ENCODE peak calls at places on chromosomes 1 and 21, in five cellular contexts. R is activated naive CD4-positive, alpha-beta T cell treated with anti-CD3 and anti-CD28 coated beads, Interleukin-2, amount 10 ng/mL, durations not matched to agents 7 days and 5 days; P is stimulated activated CD4-positive, alpha-beta T cell treated with anti-CD3 and anti-CD28 coated beads, Interleukin-15, amount 100 ng/mL, for 48 hours; G is stimulated activated CD8-positive, alpha-beta memory T cell treated with anti-CD3 and anti-CD28 coated beads, Interleukin-4, amount 100 ng/mL, for 4 hours; S is stimulated activated effector memory CD8-positive, alpha-beta T cell treated with anti-CD3 and anti-CD28 coated beads, Interleukin-12 subunit alpha, Interleukin-12 subunit beta, amount 100 ng/mL, for 72 hours. Q is an unnamed sample.

GRCh38 chr21:46168659-46169386 is 13.4 kb upstream of the FTCD start:
- DNase-seq in P (no peak), G (no peak), S (no peak), R (no peak), Q (no peak)

GRCh38 chr21:41477641-41478318 is 30.2 kb downstream of the TMPRSS2 start:
- DNase-seq in P (no peak), G (no peak), S (no peak), R (no peak), Q (no peak)

GRCh38 chr21:39805983-39806382 is 61.0 kb downstream of the IGSF5 start:
- DNase-seq in R (no peak), G (no peak), P (no peak), S (no peak), Q (no peak)

GRCh38 chr1:150579955-150580642 is 689 bp upstream of the MCL1 start:
- DNase-seq in S (peak), R (no peak), P (no peak), G (no peak), Q (no peak)

GRCh38 chr1:46512135-46512791 is 22.6 kb downstream of the DMBX1 start:
- DNase-seq in R (no peak), S (no peak), P (no peak), G (no peak), Q (no peak)

GRCh38 chr1:21246905-21247642 is 43.2 kb downstream of the ECE1 start:
- DNase-seq in R (no peak), P (no peak), G (no peak), S (no peak), Q (no peak)

GRCh38 chr1:168141986-168142385 is 5.3 kb upstream of the GPR161 start:
- DNase-seq in R (no peak), G (no peak), S (no peak), P (no peak), Q (no peak)

GRCh38 chr1:23546897-23547596 is 12.3 kb downstream of the ID3 start:
- DNase-seq in P (no peak), S (no peak), G (no peak), R (no peak), Q (no peak)

GRCh38 chr1:69739181-69739580 is 171.5 kb downstream of the LRRC7 start:
- DNase-seq in P (no peak), R (no peak), G (no peak), S (no peak), Q (no peak)

GRCh38 chr1:199243423-199244061 is 604.7 kb downstream of the PTPRC start:
- DNase-seq in G (peak), S (peak), P (peak), R (peak), Q (peak)

GRCh38 chr21:34603710-34604057 is 11.2 kb downstream of the RCAN1 start:
- DNase-seq in P (no peak), R (no peak), S (no peak), G (no peak), Q (no peak)

GRCh38 chr1:150409504-150410362 is 45.8 kb downstream of the RPRD2 start:
- DNase-seq in R (no peak), P (no peak), G (no peak), S (no peak), Q (no peak)

GRCh38 chr1:218620956-218621355 is 275.8 kb downstream of the TGFB2 start:
- DNase-seq in R (no peak), P (no peak), S (no peak), G (no peak), Q (no peak)